ENCODE peak calls at places on chromosomes 4 and X, in ten cellular contexts. R, C, L, M, I, S, K, Y, J and U are unnamed samples.

GRCh38 chrX:151704023-151704663 is 8.9 kb downstream of the PRRG3 start:
- DNase-seq in C (no peak), Y (no peak), J (no peak), L (no peak), I (no peak), R (no peak), M (no peak), S (no peak), K (no peak), U (no peak)

GRCh38 chr4:98143001-98143899 is at the start of gene STPG2:
- DNase-seq in M (peak; percentile 88), C (peak; percentile 93), J (peak; percentile 97), L (peak; percentile 93), Y (peak; percentile 81), K (peak; percentile 86), I (peak; percentile 96), S (peak; percentile 87), R (peak; percentile 87), U (peak; percentile 94)

GRCh38 chrX:18855919-18856644 is 127.8 kb downstream of the PHKA2 start:
- DNase-seq in C (no peak), Y (no peak), S (no peak), L (peak; percentile 81), I (no peak), K (no peak), M (no peak), J (no peak), R (no peak), U (no peak)

GRCh38 chr4:82499705-82500104 is 62.1 kb downstream of the TMEM150C start:
- DNase-seq in S (no peak), Y (no peak), K (no peak), L (no peak), R (no peak), I (no peak), M (no peak), J (no peak), C (no peak), U (no peak)

GRCh38 chr4:178081931-178082330 is 639.7 kb upstream of the AGA start:
- DNase-seq in M (no peak), L (no peak), S (no peak), Y (no peak), K (no peak), R (no peak), J (no peak), C (no peak), I (no peak), U (no peak)

GRCh38 chrX:40449396-40449795 is 131.4 kb upstream of the ATP6AP2 start:
- DNase-seq in R (no peak), Y (no peak), I (no peak), S (no peak), C (no peak), K (no peak), L (peak; percentile 81), J (no peak), M (peak; percentile 69), U (no peak)

GRCh38 chr4:41885456-41885855 is 49.8 kb upstream of the TMEM33 start:
- DNase-seq in R (no peak), K (no peak), C (no peak), S (no peak), M (no peak), J (no peak), I (no peak), Y (no peak), L (no peak), U (no peak)

GRCh38 chr4:147025042-147025441 is 79.4 kb upstream of the TTC29 start:
- DNase-seq in L (no peak), Y (no peak), C (no peak), M (no peak), R (no peak), K (no peak), I (no peak), J (no peak), S (no peak), U (no peak)

GRCh38 chr4:132195181-132195580 is 953.9 kb upstream of the PCDH10 start:
- DNase-seq in L (no peak), M (no peak), S (no peak), K (no peak), C (no peak), J (no peak), Y (peak; percentile 65), R (no peak), I (no peak), U (no peak)

GRCh38 chr4:74438661-74439060 is 6.3 kb upstream of the AREG start:
- DNase-seq in J (no peak), L (no peak), C (no peak), K (no peak), M (no peak), S (no peak), I (no peak), R (no peak), Y (no peak), U (no peak)

GRCh38 chr4:84089652-84090437 is 409.2 kb downstream of the NKX6-1 start:
- DNase-seq in J (no peak), L (no peak), M (no peak), S (no peak), R (no peak), C (no peak), Y (no peak), I (no peak), K (no peak), U (no peak)

GRCh38 chrX:1009771-1010170 is 202.7 kb downstream of the CRLF2 start:
- DNase-seq in S (no peak), L (no peak), R (no peak), C (no peak), I (no peak), Y (no peak), J (peak; percentile 48), K (no peak), M (no peak), U (no peak)

GRCh38 chrX:30910124-30910860 is 21.2 kb upstream of the TAB3 start:
- DNase-seq in C (no peak), S (no peak), I (no peak), K (no peak), R (no peak), Y (peak; percentile 42), M (no peak), L (no peak), J (no peak), U (no peak)

GRCh38 chr4:41106081-41106480 is 108.3 kb downstream of the APBB2 start:
- DNase-seq in L (no peak), Y (no peak), R (no peak), C (no peak), S (no peak), M (no peak), K (no peak), J (no peak), I (no peak), U (no peak)

GRCh38 chr4:115927382-115927781 is 814.0 kb upstream of the NDST4 start:
- DNase-seq in M (no peak), K (no peak), I (no peak), C (no peak), Y (no peak), L (no peak), S (no peak), R (no peak), J (no peak), U (no peak)

GRCh38 chr4:115929373-115929772 is 816.0 kb upstream of the NDST4 start:
- DNase-seq in I (no peak), C (no peak), Y (no peak), R (no peak), M (no peak), L (no peak), J (no peak), K (no peak), S (no peak), U (no peak)
- TF ChIP-seq CTCF in I (no peak), C (no peak), Y (no peak), R (no peak), M (no peak), L (no peak), J (no peak), K (no peak), S (no peak), U (no peak)

DNA sequence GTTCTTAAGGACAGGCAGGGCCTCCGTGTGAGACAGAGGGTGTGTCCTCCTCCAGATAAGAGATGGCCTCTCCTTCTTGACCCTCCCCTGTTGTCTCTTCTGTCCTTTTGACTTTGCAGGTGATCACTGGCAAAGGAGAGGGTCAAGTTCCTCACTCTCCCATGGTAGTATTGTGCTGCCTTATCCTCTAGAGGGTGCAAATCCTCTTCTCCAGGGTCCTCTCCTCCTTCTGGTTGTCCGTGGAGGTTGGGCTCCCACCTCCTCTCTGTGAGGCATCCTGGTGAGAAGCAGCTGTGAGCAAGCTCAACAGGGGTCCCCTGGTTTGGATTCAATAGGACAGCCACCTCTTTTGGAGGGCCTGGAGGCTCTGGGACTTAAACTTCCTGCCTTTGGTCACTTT is 44.8 kb downstream of the ZNF182 start:
- DNase-seq in K (no peak), I (no peak), J (no peak), S (no peak), L (no peak), R (no peak), Y (no peak), C (no peak), M (no peak), U (no peak)
- TF ChIP-seq CTCF in K (peak; percentile 36), I (no peak), J (no peak), S (no peak), L (peak; percentile 33), R (peak; percentile 21), Y (peak; percentile 8), C (no peak), M (no peak), U (no peak)

GRCh38 chr4:3404546-3404945 is 37.2 kb upstream of the HGFAC start:
- DNase-seq in I (no peak), C (no peak), K (no peak), J (peak; percentile 23), Y (no peak), L (no peak), R (no peak), S (no peak), M (no peak), U (no peak)
- TF ChIP-seq CTCF in I (no peak), C (no peak), K (no peak), J (no peak), Y (no peak), L (no peak), R (no peak), S (no peak), M (no peak), U (no peak)

GRCh38 chrX:74922922-74923321 is 2.3 kb downstream of the NEXMIF start:
- DNase-seq in M (no peak), I (no peak), R (no peak), L (no peak), J (no peak), K (no peak), Y (no peak), C (no peak), S (no peak), U (no peak)

GRCh38 chrX:74924449-74925209 is 623 bp downstream of the NEXMIF start:
- DNase-seq in R (no peak), M (peak; percentile 46), L (peak; percentile 23), Y (no peak), I (peak; percentile 54), K (peak; percentile 15), S (peak; percentile 27), C (peak; percentile 40), J (peak; percentile 73), U (peak; percentile 33)

GRCh38 chrX:74931214-74931613 is 6.0 kb upstream of the NEXMIF start:
- DNase-seq in Y (no peak), S (peak; percentile 16), C (no peak), I (no peak), M (no peak), L (no peak), K (no peak), R (no peak), J (no peak), U (no peak)

GRCh38 chrX:74923942-74924448 is 1.3 kb downstream of the NEXMIF start:
- DNase-seq in J (peak; percentile 64), M (peak; percentile 4), K (no peak), C (peak; percentile 29), Y (no peak), R (no peak), S (peak; percentile 4), L (no peak), I (peak; percentile 16), U (peak; percentile 19)

GRCh38 chrX:74925210-74926088 is at the start of gene NEXMIF:
- DNase-seq in L (no peak), Y (no peak), K (peak; percentile 49), C (peak; percentile 32), J (peak; percentile 63), R (no peak), S (peak; percentile 47), I (peak; percentile 38), M (peak; percentile 19), U (peak; percentile 20)
- TF ChIP-seq CTCF in L (peak; percentile 22), Y (no peak), K (peak; percentile 47), C (no peak), J (no peak), R (no peak), S (no peak), I (peak; percentile 20), M (no peak), U (no peak)